ENCODE peak calls at places on chromosomes 16 and 17, in nine cellular contexts. V is K562; E is stimulated activated effector memory CD8-positive, alpha-beta T cell treated with anti-CD3 and anti-CD28 coated beads, Interleukin-12 subunit alpha, Interleukin-12 subunit beta, amount 100 ng/mL, for 72 hours; B is H54; L is foreskin keratinocyte; R is CD8-positive, alpha-beta memory T cell; J is NK-92 treated with Interleukin-12 subunit alpha and Interleukin-12 subunit beta, amount 100 ng/mL, for 24 hours; H is activated CD4-positive, alpha-beta T cell treated with anti-CD3 and anti-CD28 coated beads, Interleukin-2, amount 50 U/mL, for 24 hours; G is NCI-H345. U is an unnamed sample.

GRCh38 chr17:74512041-74512440 is 19.2 kb downstream of the CD300LB start:
- DNase-seq in V (no peak), E (no peak), B (no peak), L (no peak), R (no peak), J (no peak), H (no peak), G (no peak), U (no peak)

GRCh38 chr16:1790611-1791255 is 2.8 kb downstream of the IGFALS start:
- DNase-seq in V (no peak), E (no peak), B (no peak), L (no peak), R (no peak), J (no peak), H (no peak), G (no peak), U (peak; percentile 63)

GRCh38 chr16:24775455-24775854 is 46.0 kb downstream of the TNRC6A start:
- DNase-seq in V (no peak), E (no peak), B (no peak), L (no peak), R (no peak), J (no peak), H (no peak), G (no peak), U (no peak)

GRCh38 chr17:10702574-10702973 is 5.2 kb downstream of the ADPRM start:
- DNase-seq in V (peak; percentile 11), E (no peak), B (no peak), L (no peak), R (no peak), J (no peak), H (no peak), G (no peak), U (no peak)

GRCh38 chr17:41836550-41837196 is 641 bp upstream of the NT5C3B start:
- DNase-seq in V (no peak), E (no peak), B (no peak), L (no peak), R (no peak), J (no peak), H (no peak), G (no peak), U (no peak)

GRCh38 chr16:57041182-57042156 is 50.9 kb upstream of the CPNE2 start:
- DNase-seq in V (no peak), E (peak; percentile 68), B (no peak), L (no peak), R (peak; percentile 93), J (peak; percentile 80), H (peak; percentile 85), G (no peak), U (no peak)

GRCh38 chr17:17837966-17838962 is 1.5 kb upstream of the SREBF1 start:
- DNase-seq in V (peak; percentile 53), E (no peak), B (no peak), L (peak; percentile 53), R (no peak), J (no peak), H (no peak), G (peak; percentile 56), U (no peak)

GRCh38 chr16:52613508-52613907 is 66.6 kb upstream of the TOX3 start:
- DNase-seq in V (no peak), E (no peak), B (no peak), L (no peak), R (no peak), J (no peak), H (no peak), G (no peak), U (no peak)

GRCh38 chr17:80443916-80444708 is 29.1 kb downstream of the ENDOV start:
- DNase-seq in V (no peak), E (no peak), B (no peak), L (no peak), R (no peak), J (no peak), H (no peak), G (peak; percentile 63), U (no peak)

GRCh38 chr17:74852237-74853047 is 7.2 kb downstream of the GRIN2C start:
- DNase-seq in V (peak; percentile 89), E (peak; percentile 26), B (no peak), L (peak; percentile 38), R (peak; percentile 64), J (no peak), H (peak; percentile 48), G (no peak), U (no peak)

GRCh38 chr16:27389272-27389961 is 12.6 kb upstream of the IL21R start:
- DNase-seq in V (no peak), E (peak; percentile 0), B (no peak), L (no peak), R (no peak), J (no peak), H (no peak), G (no peak), U (no peak)

GRCh38 chr17:17926840-17927449 is 45.3 kb downstream of the TOM1L2 start:
- DNase-seq in V (no peak), E (no peak), B (no peak), L (no peak), R (no peak), J (no peak), H (no peak), G (no peak), U (no peak)

GRCh38 chr16:50991006-50991405 is 160.1 kb downstream of the SALL1 start:
- DNase-seq in V (no peak), E (no peak), B (no peak), L (no peak), R (no peak), J (no peak), H (no peak), G (no peak), U (no peak)

GRCh38 chr17:8444506-8444905 is 8.8 kb downstream of the NDEL1 start:
- DNase-seq in V (peak; percentile 24), E (no peak), B (no peak), L (no peak), R (no peak), J (no peak), H (no peak), G (no peak), U (no peak)

GRCh38 chr17:77814091-77814772 is 144.3 kb upstream of the TNRC6C start:
- DNase-seq in V (no peak), E (no peak), B (no peak), L (no peak), R (no peak), J (no peak), H (no peak), G (no peak), U (no peak)

GRCh38 chr16:50653633-50654524 is 27.2 kb downstream of the SNX20 start:
- DNase-seq in V (no peak), E (no peak), B (no peak), L (no peak), R (no peak), J (no peak), H (no peak), G (peak; percentile 13), U (no peak)

GRCh38 chr17:11278186-11278983 is 37.4 kb downstream of the SHISA6 start:
- DNase-seq in V (no peak), E (no peak), B (no peak), L (no peak), R (no peak), J (no peak), H (no peak), G (no peak), U (no peak)

GRCh38 chr16:83856846-83857245 is 42.1 kb upstream of the MLYCD start:
- DNase-seq in V (no peak), E (no peak), B (no peak), L (no peak), R (no peak), J (no peak), H (no peak), G (no peak), U (no peak)

GRCh38 chr16:16096161-16096857 is 127.0 kb downstream of the ABCC6 start:
- DNase-seq in V (no peak), E (no peak), B (no peak), L (no peak), R (no peak), J (no peak), H (no peak), G (no peak), U (no peak)

GRCh38 chr17:62139141-62139540 is 74.1 kb upstream of the MED13 start:
- DNase-seq in V (no peak), E (no peak), B (no peak), L (no peak), R (no peak), J (no peak), H (no peak), G (no peak), U (no peak)

U was measured in RWPE2.